ENCODE peak calls at places on chromosome 2, in seven cellular contexts. O is breast epithelium, G is upper lobe of right lung, P is GM06990, I is cardiac fibroblast, Z is adipocyte, V is colonic mucosa. E is an unnamed sample.

GRCh38 chr2:44972771-44973535 is 31.5 kb downstream of the SIX3 start:
- DNase-seq in P (no peak), G (no peak), Z (no peak), I (no peak), O (no peak), V (no peak), E (no peak)

GRCh38 chr2:180705551-180705950 is 274.9 kb upstream of the UBE2E3 start:
- DNase-seq in V (no peak), P (no peak), G (no peak), Z (no peak), O (no peak), I (peak; percentile 52), E (peak; percentile 52)

GRCh38 chr2:150327546-150328495 is 159.6 kb downstream of the RND3 start:
- DNase-seq in I (no peak), V (no peak), Z (no peak), P (no peak), O (no peak), G (no peak), E (no peak)

GRCh38 chr2:196162586-196163180 is 8.7 kb downstream of the STK17B start:
- DNase-seq in G (no peak), Z (no peak), O (no peak), V (no peak), P (no peak), I (no peak), E (no peak)

GRCh38 chr2:189492451-189492850 is 51.2 kb downstream of the WDR75 start:
- DNase-seq in G (no peak), I (peak; percentile 38), V (no peak), Z (no peak), O (no peak), P (no peak), E (no peak)

GRCh38 chr2:163859951-163860350 is 124.1 kb upstream of the FIGN start:
- DNase-seq in Z (no peak), O (no peak), P (no peak), G (no peak), V (no peak), I (no peak), E (no peak)

GRCh38 chr2:120749506-120750431 is 14.1 kb downstream of the GLI2 start:
- DNase-seq in V (peak; percentile 14), Z (peak; percentile 43), G (no peak), P (no peak), O (no peak), I (peak; percentile 56), E (no peak)

GRCh38 chr2:237895544-237896506 is 36.4 kb downstream of the RAMP1 start:
- DNase-seq in O (peak; percentile 48), I (no peak), V (no peak), P (no peak), Z (peak; percentile 38), G (peak; percentile 55), E (no peak)

GRCh38 chr2:1681323-1682310 is 62.7 kb downstream of the PXDN start:
- DNase-seq in I (no peak), G (peak; percentile 62), Z (no peak), O (no peak), P (no peak), V (no peak), E (no peak)

DNA sequence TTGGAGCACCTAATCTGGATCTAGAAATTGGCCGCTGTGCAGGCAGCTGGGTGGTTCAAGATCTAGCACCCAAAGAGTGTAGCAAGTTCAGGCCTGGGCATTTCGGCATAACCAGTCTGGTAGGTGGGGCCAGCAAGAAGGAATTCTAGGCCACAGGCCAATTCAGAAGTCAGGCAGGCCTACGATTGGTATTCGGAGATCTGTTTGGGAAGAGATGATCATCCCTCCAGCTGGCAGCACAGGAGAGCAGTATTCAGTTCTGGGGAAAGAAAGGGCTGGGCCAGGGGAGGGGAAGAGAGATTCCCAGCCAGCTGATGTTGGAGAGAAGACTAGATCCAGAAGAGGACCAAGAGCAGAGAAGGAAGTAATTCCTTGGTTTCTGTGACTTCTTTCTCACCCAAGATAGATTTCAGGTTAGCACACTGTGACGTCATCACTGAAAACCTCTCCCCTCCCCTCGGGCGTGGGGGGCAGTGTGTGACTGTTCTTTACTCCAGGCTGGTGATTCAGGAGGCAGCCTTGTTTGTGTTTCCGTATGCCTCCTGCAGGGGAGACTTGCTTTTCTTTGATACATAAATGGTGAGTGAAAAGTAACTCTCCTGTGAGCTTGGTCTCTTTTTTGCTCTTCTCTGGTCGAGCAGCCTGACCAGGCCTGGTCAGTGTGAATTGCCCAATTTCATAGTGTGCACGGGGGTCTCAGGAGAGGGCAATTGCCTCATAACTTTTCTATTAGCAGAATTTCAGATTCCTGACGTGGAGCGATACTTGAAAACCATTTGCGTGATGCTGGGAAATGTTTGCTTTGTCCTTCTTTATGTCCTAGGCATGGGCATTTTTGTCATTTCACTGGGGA is 61.1 kb downstream of the MEIS1 start:
- DNase-seq in Z (peak; percentile 54), V (peak; percentile 23), P (no peak), I (peak; percentile 94), O (peak; percentile 72), G (no peak), E (peak; percentile 89)
- H3K4me3 ChIP-seq in Z (peak overlapping the region; percentile 58), V (no peak overlapping the region), P (no peak overlapping the region), I (no peak overlapping the region), O (no peak overlapping the region), G (no peak overlapping the region), E (no peak overlapping the region)

GRCh38 chr2:191351298-191351697 is 106.1 kb downstream of the MYO1B start:
- DNase-seq in G (no peak), I (peak; percentile 6), V (no peak), O (no peak), Z (no peak), P (no peak), E (no peak)

GRCh38 chr2:191352536-191352935 is 107.3 kb downstream of the MYO1B start:
- DNase-seq in V (no peak), P (no peak), O (no peak), I (peak; percentile 75), G (no peak), Z (peak; percentile 67), E (peak; percentile 74)

GRCh38 chr2:191350826-191351225 is 105.6 kb downstream of the MYO1B start:
- DNase-seq in V (no peak), G (no peak), O (no peak), P (no peak), I (peak; percentile 39), Z (peak; percentile 44), E (peak; percentile 65)

GRCh38 chr2:191349990-191350389 is 104.8 kb downstream of the MYO1B start:
- DNase-seq in I (no peak), O (no peak), V (no peak), G (no peak), P (no peak), Z (peak; percentile 15), E (peak; percentile 32)

DNA sequence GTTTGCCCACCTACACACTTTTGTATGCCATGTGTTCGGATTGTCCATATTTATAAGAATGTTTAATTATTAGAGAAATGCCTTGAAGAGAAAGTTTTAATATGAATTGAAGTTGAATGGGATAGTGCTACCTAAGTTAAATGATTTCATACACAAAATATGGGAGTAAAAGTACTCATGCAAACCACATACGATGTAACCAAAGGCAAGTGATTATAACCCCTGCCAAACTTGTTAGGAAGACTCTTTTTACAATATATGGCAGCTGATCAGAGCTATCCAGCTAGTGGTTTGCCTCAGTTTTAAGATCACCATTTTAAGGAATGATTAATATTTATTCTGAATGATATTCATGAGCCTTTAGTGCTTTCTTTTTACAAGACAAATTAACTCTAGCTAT is 106.7 kb downstream of the MYO1B start:
- DNase-seq in V (no peak), Z (peak; percentile 31), O (no peak), G (no peak), P (no peak), I (peak; percentile 33), E (no peak)
- H3K4me3 ChIP-seq in V (no peak overlapping the region), Z (no peak overlapping the region), O (no peak overlapping the region), G (no peak overlapping the region), P (no peak overlapping the region), I (no peak overlapping the region), E (no peak overlapping the region)

GRCh38 chr2:233264667-233265066 is 13.2 kb downstream of the ATG16L1 start:
- DNase-seq in O (no peak), I (no peak), P (no peak), Z (no peak), V (no peak), G (no peak), E (no peak)

GRCh38 chr2:233265899-233266431 is 14.5 kb downstream of the ATG16L1 start:
- DNase-seq in I (no peak), O (no peak), G (no peak), P (no peak), V (no peak), Z (no peak), E (no peak)

GRCh38 chr2:233266481-233266880 is 15.0 kb downstream of the ATG16L1 start:
- DNase-seq in I (no peak), P (no peak), O (no peak), G (no peak), Z (no peak), V (no peak), E (no peak)

GRCh38 chr2:233270366-233270765 is 18.9 kb downstream of the ATG16L1 start:
- DNase-seq in G (no peak), O (no peak), V (no peak), Z (no peak), I (no peak), P (no peak), E (no peak)

GRCh38 chr2:233267516-233268245 is 16.2 kb downstream of the ATG16L1 start:
- DNase-seq in P (peak; percentile 59), I (no peak), Z (no peak), O (no peak), G (no peak), V (peak; percentile 34), E (no peak)
- H3K4me3 ChIP-seq in P (no peak overlapping the region), I (no peak overlapping the region), Z (no peak overlapping the region), O (no peak overlapping the region), G (no peak overlapping the region), V (no peak overlapping the region), E (no peak overlapping the region)

DNA sequence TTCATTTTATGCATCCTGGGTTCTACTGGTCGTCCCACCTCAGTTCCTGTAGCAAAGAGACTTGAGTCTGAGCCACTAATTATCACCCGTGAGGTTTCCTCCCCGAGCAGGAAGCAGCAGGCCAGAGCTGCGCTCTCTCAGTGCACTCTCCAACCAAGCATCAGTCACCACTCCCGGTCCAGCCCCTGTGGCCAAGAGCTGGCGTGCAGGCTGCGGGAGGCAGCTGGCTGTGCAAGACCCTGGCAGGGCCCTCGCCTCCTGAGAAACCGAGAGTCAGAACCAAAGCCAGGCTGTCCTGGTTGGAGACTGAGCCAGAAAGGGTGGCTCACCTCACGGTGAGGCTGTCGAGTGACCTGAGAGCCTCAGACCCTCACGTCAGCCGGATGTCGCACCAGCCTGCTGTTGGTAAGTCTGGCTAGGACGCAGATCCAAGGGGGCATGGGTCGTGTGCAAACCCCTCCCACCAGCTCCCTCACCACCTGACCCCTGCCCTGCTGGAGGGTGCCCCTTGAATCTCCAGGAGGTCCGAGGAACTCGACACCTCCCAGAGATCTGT is 7.1 kb downstream of the STEAP3 start:
- DNase-seq in I (peak; percentile 55), V (no peak), P (no peak), O (no peak), G (no peak), Z (no peak), E (peak; percentile 54)
- H3K4me3 ChIP-seq in I (no peak overlapping the region), V (no peak overlapping the region), P (no peak overlapping the region), O (no peak overlapping the region), G (no peak overlapping the region), Z (peak overlapping the region; percentile 37), E (no peak overlapping the region)

GRCh38 chr2:47035615-47036488 is 119.3 kb downstream of the STPG4 start:
- DNase-seq in G (no peak), V (no peak), Z (no peak), I (no peak), O (no peak), P (no peak), E (no peak)
- H3K4me3 ChIP-seq in G (no peak overlapping the region), V (no peak overlapping the region), Z (no peak overlapping the region), I (no peak overlapping the region), O (no peak overlapping the region), P (no peak overlapping the region), E (no peak overlapping the region)

GRCh38 chr2:55163895-55164509 is 68.1 kb downstream of the CLHC1 start:
- DNase-seq in G (no peak), V (no peak), O (no peak), I (no peak), P (no peak), Z (no peak), E (no peak)
- H3K4me3 ChIP-seq in G (no peak overlapping the region), V (no peak overlapping the region), O (no peak overlapping the region), I (no peak overlapping the region), P (no peak overlapping the region), Z (peak overlapping the region; percentile 5), E (no peak overlapping the region)

E was measured in foreskin fibroblast.